ENCODE peak calls at places on chromosomes 5 and 9, in four cellular contexts. One of them, this sample, is unnamed.

GRCh38 chr9:128249914-128250838 is 25.6 kb downstream of the GOLGA2 start:
- DNase-seq in K562: peak
- DNase-seq in HEK293T: peak
- DNase-seq in HepG2: no peak
- DNase-seq in this sample: peak

GRCh38 chr9:85142461-85143401 is 473.2 kb downstream of the NTRK2 start:
- DNase-seq in K562: no peak
- DNase-seq in HepG2: peak
- DNase-seq in HEK293T: peak
- DNase-seq in this sample: no peak

GRCh38 chr5:24817966-24818365 is 173.2 kb upstream of the CDH10 start:
- DNase-seq in K562: no peak
- DNase-seq in HEK293T: no peak
- DNase-seq in HepG2: no peak
- DNase-seq in this sample: no peak

GRCh38 chr5:136236479-136237083 is 43.6 kb upstream of the SMIM32 start:
- DNase-seq in HEK293T: no peak
- DNase-seq in HepG2: no peak
- DNase-seq in K562: no peak
- DNase-seq in this sample: no peak

GRCh38 chr9:134276463-134277245 is 49.6 kb upstream of the RXRA start:
- DNase-seq in HEK293T: peak
- DNase-seq in HepG2: no peak
- DNase-seq in K562: no peak
- DNase-seq in this sample: no peak

GRCh38 chr9:133151041-133151440 is 12.7 kb downstream of the GBGT1 start:
- DNase-seq in K562: no peak
- DNase-seq in HepG2: no peak
- DNase-seq in HEK293T: no peak
- DNase-seq in this sample: no peak

GRCh38 chr9:114264806-114265550 is 57.9 kb upstream of the ORM1 start:
- DNase-seq in K562: no peak
- DNase-seq in HEK293T: no peak
- DNase-seq in HepG2: no peak
- DNase-seq in this sample: no peak

GRCh38 chr5:72556351-72557146 is 49.3 kb upstream of the ZNF366 start:
- DNase-seq in HEK293T: no peak
- DNase-seq in K562: no peak
- DNase-seq in HepG2: peak
- DNase-seq in this sample: peak

GRCh38 chr9:74800226-74800625 is 87.5 kb downstream of the TRPM6 start:
- DNase-seq in HepG2: no peak
- DNase-seq in HEK293T: no peak
- DNase-seq in K562: no peak
- DNase-seq in this sample: no peak

GRCh38 chr5:112957970-112958773 is 18.4 kb upstream of the DCP2 start:
- DNase-seq in HEK293T: no peak
- DNase-seq in K562: no peak
- DNase-seq in HepG2: peak
- DNase-seq in this sample: no peak

GRCh38 chr5:150294551-150295071 is 5.0 kb upstream of the CAMK2A start:
- DNase-seq in K562: no peak
- DNase-seq in HEK293T: no peak
- DNase-seq in HepG2: no peak
- DNase-seq in this sample: no peak

DNA sequence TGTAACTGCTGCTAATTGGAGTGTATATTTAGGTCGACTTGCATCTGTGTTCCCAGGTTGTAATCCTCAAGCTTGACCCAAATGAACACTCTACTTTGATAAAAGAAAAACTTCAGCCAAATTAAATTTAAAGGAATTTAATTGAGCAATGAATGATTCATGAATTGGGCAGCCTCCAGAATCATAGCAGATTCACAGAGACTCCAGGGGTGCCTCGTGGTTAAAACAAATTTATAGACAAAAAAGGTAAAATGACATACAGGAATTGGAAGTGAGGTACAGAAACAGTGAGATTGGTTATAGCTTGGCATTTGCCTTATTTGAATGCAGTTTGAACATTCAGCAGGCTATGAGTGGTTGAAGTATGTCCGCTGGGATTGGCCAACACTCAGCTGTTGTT is 21.6 kb upstream of the SPATA31D4 start:
- DNase-seq in HEK293T: no peak
- DNase-seq in K562: no peak
- DNase-seq in HepG2: no peak
- DNase-seq in this sample: no peak
- TF ChIP-seq ELF4 in HEK293T: no peak
- TF ChIP-seq ELF4 in K562: no peak
- TF ChIP-seq ELF4 in HepG2: no peak
- TF ChIP-seq ELF4 in this sample: no peak

GRCh38 chr9:110255417-110256141 is 728 bp downstream of the TXN start:
- DNase-seq in HEK293T: peak
- DNase-seq in K562: peak
- DNase-seq in HepG2: peak
- DNase-seq in this sample: peak
- TF ChIP-seq ELF4 in HEK293T: no peak
- TF ChIP-seq ELF4 in K562: no peak
- TF ChIP-seq ELF4 in HepG2: no peak
- TF ChIP-seq ELF4 in this sample: peak

GRCh38 chr5:100780376-100780870 is 122.7 kb downstream of the ST8SIA4 start:
- DNase-seq in HepG2: no peak
- DNase-seq in K562: no peak
- DNase-seq in HEK293T: no peak
- DNase-seq in this sample: no peak

GRCh38 chr5:100779669-100780375 is 123.3 kb downstream of the ST8SIA4 start:
- DNase-seq in K562: no peak
- DNase-seq in HEK293T: no peak
- DNase-seq in HepG2: no peak
- DNase-seq in this sample: no peak

GRCh38 chr5:100777680-100778281 is 125.3 kb downstream of the ST8SIA4 start:
- DNase-seq in HEK293T: no peak
- DNase-seq in K562: no peak
- DNase-seq in HepG2: no peak
- DNase-seq in this sample: no peak

GRCh38 chr5:100772548-100772947 is 130.5 kb downstream of the ST8SIA4 start:
- DNase-seq in HepG2: no peak
- DNase-seq in K562: no peak
- DNase-seq in HEK293T: no peak
- DNase-seq in this sample: no peak

DNA sequence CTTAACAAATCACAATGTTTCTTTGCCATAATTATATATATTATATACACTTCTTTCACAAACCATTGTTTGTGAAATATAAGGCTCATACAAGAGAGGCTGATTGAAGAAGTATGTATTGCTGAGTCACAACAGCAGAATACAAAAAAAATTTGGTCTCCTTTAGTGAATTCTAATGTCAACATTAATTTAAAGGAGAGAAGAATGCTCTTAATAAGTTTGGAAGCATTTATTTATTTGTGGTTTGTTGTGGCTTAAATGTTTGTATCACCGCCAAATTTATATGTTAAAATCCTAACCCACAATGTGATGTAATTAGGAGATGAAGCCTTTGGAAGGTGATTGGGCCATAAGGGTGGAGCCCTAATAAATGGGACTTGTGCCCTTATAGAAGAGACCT is 126.8 kb downstream of the ST8SIA4 start:
- DNase-seq in HepG2: no peak
- DNase-seq in K562: no peak
- DNase-seq in HEK293T: no peak
- DNase-seq in this sample: no peak
- TF ChIP-seq ELF4 in HepG2: no peak
- TF ChIP-seq ELF4 in K562: no peak
- TF ChIP-seq ELF4 in HEK293T: no peak
- TF ChIP-seq ELF4 in this sample: no peak

GRCh38 chr5:107263387-107264003 is 407.2 kb downstream of the EFNA5 start:
- DNase-seq in HepG2: no peak
- DNase-seq in K562: no peak
- DNase-seq in HEK293T: no peak
- DNase-seq in this sample: no peak
- TF ChIP-seq ELF4 in HepG2: no peak
- TF ChIP-seq ELF4 in K562: no peak
- TF ChIP-seq ELF4 in HEK293T: no peak
- TF ChIP-seq ELF4 in this sample: no peak

DNA sequence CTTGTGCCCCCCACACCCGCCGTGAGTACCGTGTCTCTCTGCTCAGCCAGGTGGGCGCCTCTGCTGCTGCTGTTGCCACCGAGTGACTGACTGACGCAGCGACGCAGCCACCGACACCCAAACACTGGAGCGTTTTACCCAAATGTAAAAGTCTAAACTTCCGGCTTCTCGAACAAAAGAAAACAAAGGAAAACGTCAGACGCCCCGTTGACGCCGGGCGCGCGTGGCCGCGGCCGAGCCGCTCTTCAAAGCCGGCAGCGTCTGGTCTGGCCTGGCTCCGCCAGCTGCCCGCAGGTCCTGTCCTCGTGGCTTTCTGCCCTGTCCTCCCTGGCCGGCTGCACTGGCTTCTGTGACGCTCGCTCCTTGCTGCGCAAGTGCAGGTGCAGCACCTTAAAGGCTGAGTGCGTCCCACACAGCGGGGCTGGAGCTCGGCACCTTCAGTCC is 41.4 kb upstream of the CLPTM1L start:
- DNase-seq in HEK293T: peak
- DNase-seq in K562: peak
- DNase-seq in HepG2: no peak
- DNase-seq in this sample: peak
- TF ChIP-seq ELF4 in HEK293T: no peak
- TF ChIP-seq ELF4 in K562: no peak
- TF ChIP-seq ELF4 in HepG2: no peak
- TF ChIP-seq ELF4 in this sample: no peak

GRCh38 chr5:54804521-54804920 is 180.9 kb downstream of the ESM1 start:
- DNase-seq in K562: no peak
- DNase-seq in HEK293T: no peak
- DNase-seq in HepG2: no peak
- DNase-seq in this sample: no peak
- TF ChIP-seq ELF4 in K562: no peak
- TF ChIP-seq ELF4 in HEK293T: no peak
- TF ChIP-seq ELF4 in HepG2: no peak
- TF ChIP-seq ELF4 in this sample: no peak